ENCODE peak calls at places on chromosomes 13 and 19, in six cellular contexts. Y is stimulated activated CD4-positive, alpha-beta T cell treated with anti-CD3 and anti-CD28 coated beads, Interleukin-4, amount 100 ng/mL, for 4 hours; J is foreskin fibroblast; Q is body of pancreas; N is fibroblast of pulmonary artery; F is T-helper 17 cell. Z is an unnamed sample.

GRCh38 chr13:67568205-67568604 is 338.1 kb upstream of the PCDH9 start:
- DNase-seq in Y (no peak), J (no peak), Q (no peak), N (no peak), F (no peak), Z (no peak)

GRCh38 chr13:52411629-52412028 is 5.7 kb upstream of the THSD1 start:
- DNase-seq in Y (no peak), J (peak), Q (no peak), N (peak), F (no peak), Z (peak)

GRCh38 chr19:12092065-12092867 is 27.7 kb downstream of the ZNF844 start:
- DNase-seq in Y (peak), J (peak), Q (peak), N (peak), F (peak), Z (peak)

GRCh38 chr13:78595458-78595818 is 7.9 kb downstream of the POU4F1 start:
- DNase-seq in Y (no peak), J (peak), Q (no peak), N (no peak), F (no peak), Z (no peak)

GRCh38 chr13:29464105-29464679 is 131.3 kb downstream of the SLC7A1 start:
- DNase-seq in Y (no peak), J (no peak), Q (no peak), N (no peak), F (no peak), Z (no peak)

GRCh38 chr13:41034862-41035261 is 15.7 kb upstream of the ELF1 start:
- DNase-seq in Y (no peak), J (no peak), Q (no peak), N (peak), F (no peak), Z (no peak)

GRCh38 chr19:5687360-5688198 is 2.5 kb upstream of the RPL36 start:
- DNase-seq in Y (no peak), J (no peak), Q (no peak), N (no peak), F (no peak), Z (no peak)

GRCh38 chr19:40594657-40595077 is 6.5 kb upstream of the LTBP4 start:
- DNase-seq in Y (no peak), J (peak), Q (no peak), N (no peak), F (no peak), Z (peak)

GRCh38 chr19:44608391-44608821 is 5.0 kb upstream of the IGSF23 start:
- DNase-seq in Y (no peak), J (peak), Q (no peak), N (peak), F (no peak), Z (no peak)

GRCh38 chr19:32719611-32720059 is at the start of gene TDRD12:
- DNase-seq in Y (no peak), J (no peak), Q (no peak), N (no peak), F (no peak), Z (no peak)

GRCh38 chr19:47363758-47364529 is 14.8 kb downstream of the DHX34 start:
- DNase-seq in Y (no peak), J (peak), Q (no peak), N (peak), F (no peak), Z (peak)

GRCh38 chr19:13315495-13315894 is 165.3 kb downstream of the IER2 start:
- DNase-seq in Y (no peak), J (no peak), Q (no peak), N (no peak), F (no peak), Z (no peak)

GRCh38 chr19:10291554-10292205 is 1.9 kb downstream of the ICAM5 start:
- DNase-seq in Y (no peak), J (no peak), Q (no peak), N (no peak), F (no peak), Z (no peak)

GRCh38 chr13:46195017-46195416 is 13.0 kb upstream of the LCP1 start:
- DNase-seq in Y (no peak), J (no peak), Q (no peak), N (no peak), F (no peak), Z (no peak)

GRCh38 chr19:13053761-13054604 is 48.7 kb downstream of the LYL1 start:
- DNase-seq in Y (no peak), J (peak), Q (peak), N (peak), F (no peak), Z (peak)

GRCh38 chr19:11781295-11782057 is 14.7 kb downstream of the ZNF441 start:
- DNase-seq in Y (no peak), J (no peak), Q (no peak), N (peak), F (no peak), Z (no peak)

GRCh38 chr19:55528030-55528801 is 8.7 kb downstream of the SBK2 start:
- DNase-seq in Y (no peak), J (peak), Q (peak), N (no peak), F (no peak), Z (no peak)

GRCh38 chr13:56317839-56318238 is 822.9 kb upstream of the PRR20A start:
- DNase-seq in Y (no peak), J (no peak), Q (no peak), N (no peak), F (no peak), Z (no peak)

GRCh38 chr13:27917121-27917947 is 2.5 kb upstream of the PDX1 start:
- DNase-seq in Y (no peak), J (no peak), Q (peak), N (no peak), F (no peak), Z (no peak)

GRCh38 chr19:36837525-36837901 is 674 bp downstream of the ZNF790 start:
- DNase-seq in Y (peak), J (no peak), Q (no peak), N (no peak), F (no peak), Z (peak)

GRCh38 chr19:13411899-13412298 is 94.4 kb downstream of the CACNA1A start:
- DNase-seq in Y (no peak), J (no peak), Q (no peak), N (no peak), F (no peak), Z (no peak)

GRCh38 chr19:18102916-18103542 is 5.5 kb downstream of the MAST3 start:
- DNase-seq in Y (no peak), J (no peak), Q (no peak), N (no peak), F (no peak), Z (no peak)

Z was measured in brain microvascular endothelial cell.